ENCODE peak calls at places on chromosomes 12 and 14, in eight cellular contexts. One of them, this sample, is unnamed.

GRCh38 chr12:56601503-56601902 is 28.6 kb downstream of the BAZ2A start:
- DNase-seq in MG63: no peak
- DNase-seq in activated T-cell treated with anti-CD3 and anti-CD28 coated beads, Interleukin-2, amount 50 U/mL, for 72 hours: peak
- DNase-seq in amniotic epithelial cell: peak
- DNase-seq in stimulated activated CD4-positive, alpha-beta T cell treated with anti-CD3 and anti-CD28 coated beads, TNF-alpha, amount 100 ng/mL, for 24 hours: peak
- DNase-seq in GM12878: no peak
- DNase-seq in CD4-positive, alpha-beta T cell: peak
- DNase-seq in sciatic nerve: no peak
- DNase-seq in this sample: peak

GRCh38 chr12:118337194-118337838 is 35.4 kb downstream of the TAOK3 start:
- DNase-seq in MG63: peak
- DNase-seq in activated T-cell treated with anti-CD3 and anti-CD28 coated beads, Interleukin-2, amount 50 U/mL, for 72 hours: no peak
- DNase-seq in amniotic epithelial cell: no peak
- DNase-seq in stimulated activated CD4-positive, alpha-beta T cell treated with anti-CD3 and anti-CD28 coated beads, TNF-alpha, amount 100 ng/mL, for 24 hours: no peak
- DNase-seq in GM12878: no peak
- DNase-seq in CD4-positive, alpha-beta T cell: no peak
- DNase-seq in sciatic nerve: no peak
- DNase-seq in this sample: no peak

GRCh38 chr12:131511391-131511802 is 199.5 kb upstream of the SFSWAP start:
- DNase-seq in MG63: peak
- DNase-seq in activated T-cell treated with anti-CD3 and anti-CD28 coated beads, Interleukin-2, amount 50 U/mL, for 72 hours: peak
- DNase-seq in amniotic epithelial cell: no peak
- DNase-seq in stimulated activated CD4-positive, alpha-beta T cell treated with anti-CD3 and anti-CD28 coated beads, TNF-alpha, amount 100 ng/mL, for 24 hours: peak
- DNase-seq in GM12878: peak
- DNase-seq in CD4-positive, alpha-beta T cell: peak
- DNase-seq in sciatic nerve: no peak
- DNase-seq in this sample: peak

GRCh38 chr12:51740536-51740935 is 108.0 kb downstream of the FIGNL2 start:
- DNase-seq in MG63: no peak
- DNase-seq in activated T-cell treated with anti-CD3 and anti-CD28 coated beads, Interleukin-2, amount 50 U/mL, for 72 hours: no peak
- DNase-seq in amniotic epithelial cell: no peak
- DNase-seq in stimulated activated CD4-positive, alpha-beta T cell treated with anti-CD3 and anti-CD28 coated beads, TNF-alpha, amount 100 ng/mL, for 24 hours: no peak
- DNase-seq in GM12878: no peak
- DNase-seq in CD4-positive, alpha-beta T cell: no peak
- DNase-seq in sciatic nerve: no peak
- DNase-seq in this sample: no peak

GRCh38 chr14:69536976-69537375 is 37.7 kb downstream of the CCDC177 start:
- DNase-seq in MG63: no peak
- DNase-seq in activated T-cell treated with anti-CD3 and anti-CD28 coated beads, Interleukin-2, amount 50 U/mL, for 72 hours: no peak
- DNase-seq in amniotic epithelial cell: no peak
- DNase-seq in stimulated activated CD4-positive, alpha-beta T cell treated with anti-CD3 and anti-CD28 coated beads, TNF-alpha, amount 100 ng/mL, for 24 hours: no peak
- DNase-seq in GM12878: no peak
- DNase-seq in CD4-positive, alpha-beta T cell: no peak
- DNase-seq in sciatic nerve: no peak
- DNase-seq in this sample: no peak

GRCh38 chr12:11746024-11746771 is 96.7 kb downstream of the ETV6 start:
- DNase-seq in MG63: no peak
- DNase-seq in activated T-cell treated with anti-CD3 and anti-CD28 coated beads, Interleukin-2, amount 50 U/mL, for 72 hours: no peak
- DNase-seq in amniotic epithelial cell: peak
- DNase-seq in stimulated activated CD4-positive, alpha-beta T cell treated with anti-CD3 and anti-CD28 coated beads, TNF-alpha, amount 100 ng/mL, for 24 hours: no peak
- DNase-seq in GM12878: peak
- DNase-seq in CD4-positive, alpha-beta T cell: no peak
- DNase-seq in sciatic nerve: no peak
- DNase-seq in this sample: no peak

GRCh38 chr12:54624316-54625279 is 10.1 kb downstream of the LACRT start:
- DNase-seq in MG63: no peak
- DNase-seq in activated T-cell treated with anti-CD3 and anti-CD28 coated beads, Interleukin-2, amount 50 U/mL, for 72 hours: no peak
- DNase-seq in amniotic epithelial cell: peak
- DNase-seq in stimulated activated CD4-positive, alpha-beta T cell treated with anti-CD3 and anti-CD28 coated beads, TNF-alpha, amount 100 ng/mL, for 24 hours: no peak
- DNase-seq in GM12878: no peak
- DNase-seq in CD4-positive, alpha-beta T cell: no peak
- DNase-seq in sciatic nerve: no peak
- DNase-seq in this sample: no peak

GRCh38 chr12:127149226-127149964 is 1117.6 kb upstream of the TMEM132C start:
- DNase-seq in MG63: no peak
- DNase-seq in activated T-cell treated with anti-CD3 and anti-CD28 coated beads, Interleukin-2, amount 50 U/mL, for 72 hours: no peak
- DNase-seq in amniotic epithelial cell: peak
- DNase-seq in stimulated activated CD4-positive, alpha-beta T cell treated with anti-CD3 and anti-CD28 coated beads, TNF-alpha, amount 100 ng/mL, for 24 hours: no peak
- DNase-seq in GM12878: no peak
- DNase-seq in CD4-positive, alpha-beta T cell: no peak
- DNase-seq in sciatic nerve: no peak
- DNase-seq in this sample: no peak

GRCh38 chr14:101723061-101723595 is 38.4 kb upstream of the PPP2R5C start:
- DNase-seq in MG63: no peak
- DNase-seq in activated T-cell treated with anti-CD3 and anti-CD28 coated beads, Interleukin-2, amount 50 U/mL, for 72 hours: no peak
- DNase-seq in amniotic epithelial cell: no peak
- DNase-seq in stimulated activated CD4-positive, alpha-beta T cell treated with anti-CD3 and anti-CD28 coated beads, TNF-alpha, amount 100 ng/mL, for 24 hours: no peak
- DNase-seq in GM12878: no peak
- DNase-seq in CD4-positive, alpha-beta T cell: no peak
- DNase-seq in sciatic nerve: no peak
- DNase-seq in this sample: no peak

GRCh38 chr12:67650528-67651379 is 2.2 kb downstream of the DYRK2 start:
- DNase-seq in MG63: no peak
- DNase-seq in activated T-cell treated with anti-CD3 and anti-CD28 coated beads, Interleukin-2, amount 50 U/mL, for 72 hours: no peak
- DNase-seq in amniotic epithelial cell: no peak
- DNase-seq in stimulated activated CD4-positive, alpha-beta T cell treated with anti-CD3 and anti-CD28 coated beads, TNF-alpha, amount 100 ng/mL, for 24 hours: no peak
- DNase-seq in GM12878: no peak
- DNase-seq in CD4-positive, alpha-beta T cell: no peak
- DNase-seq in sciatic nerve: no peak
- DNase-seq in this sample: peak

GRCh38 chr12:81207173-81207572 is 129.3 kb downstream of the ACSS3 start:
- DNase-seq in MG63: no peak
- DNase-seq in activated T-cell treated with anti-CD3 and anti-CD28 coated beads, Interleukin-2, amount 50 U/mL, for 72 hours: no peak
- DNase-seq in amniotic epithelial cell: no peak
- DNase-seq in stimulated activated CD4-positive, alpha-beta T cell treated with anti-CD3 and anti-CD28 coated beads, TNF-alpha, amount 100 ng/mL, for 24 hours: no peak
- DNase-seq in GM12878: no peak
- DNase-seq in CD4-positive, alpha-beta T cell: no peak
- DNase-seq in sciatic nerve: no peak
- DNase-seq in this sample: no peak

GRCh38 chr14:70822706-70823185 is 13.4 kb upstream of the MAP3K9 start:
- DNase-seq in MG63: peak
- DNase-seq in activated T-cell treated with anti-CD3 and anti-CD28 coated beads, Interleukin-2, amount 50 U/mL, for 72 hours: no peak
- DNase-seq in amniotic epithelial cell: peak
- DNase-seq in stimulated activated CD4-positive, alpha-beta T cell treated with anti-CD3 and anti-CD28 coated beads, TNF-alpha, amount 100 ng/mL, for 24 hours: no peak
- DNase-seq in GM12878: no peak
- DNase-seq in CD4-positive, alpha-beta T cell: no peak
- DNase-seq in sciatic nerve: no peak
- DNase-seq in this sample: peak

GRCh38 chr12:66676241-66676640 is 2.6 kb downstream of the GRIP1 start:
- DNase-seq in MG63: no peak
- DNase-seq in activated T-cell treated with anti-CD3 and anti-CD28 coated beads, Interleukin-2, amount 50 U/mL, for 72 hours: no peak
- DNase-seq in amniotic epithelial cell: no peak
- DNase-seq in stimulated activated CD4-positive, alpha-beta T cell treated with anti-CD3 and anti-CD28 coated beads, TNF-alpha, amount 100 ng/mL, for 24 hours: no peak
- DNase-seq in GM12878: no peak
- DNase-seq in CD4-positive, alpha-beta T cell: no peak
- DNase-seq in sciatic nerve: no peak
- DNase-seq in this sample: no peak

GRCh38 chr12:11836282-11836963 is 186.9 kb downstream of the ETV6 start:
- DNase-seq in MG63: no peak
- DNase-seq in activated T-cell treated with anti-CD3 and anti-CD28 coated beads, Interleukin-2, amount 50 U/mL, for 72 hours: peak
- DNase-seq in amniotic epithelial cell: no peak
- DNase-seq in stimulated activated CD4-positive, alpha-beta T cell treated with anti-CD3 and anti-CD28 coated beads, TNF-alpha, amount 100 ng/mL, for 24 hours: peak
- DNase-seq in GM12878: peak
- DNase-seq in CD4-positive, alpha-beta T cell: no peak
- DNase-seq in sciatic nerve: no peak
- DNase-seq in this sample: no peak

This sample was measured in DND-41.